ENCODE peak calls at places on chromosome 18, in four cellular contexts. X, Y, F and N are unnamed samples. For H3K9me3 and H3K36me3, the result is how much of the 10 kb centered on the place peaks cover.

GRCh38 chr18:39274535-39274934 is 1708.9 kb upstream of the CELF4 start:
- DNase-seq in X (no peak), Y (no peak), F (no peak), N (no peak)

GRCh38 chr18:48186084-48186798 is 222.9 kb downstream of the ZBTB7C start:
- DNase-seq in X (no peak), Y (no peak), F (peak), N (no peak)

GRCh38 chr18:62918361-62918760 is 203.0 kb downstream of the PHLPP1 start:
- DNase-seq in X (no peak), Y (no peak), F (no peak), N (no peak)

GRCh38 chr18:44681039-44681595 is 429 bp downstream of the SETBP1 start:
- DNase-seq in X (no peak), Y (no peak), F (no peak), N (no peak)

GRCh38 chr18:4369726-4370125 is 85.4 kb downstream of the DLGAP1 start:
- DNase-seq in X (no peak), Y (no peak), F (no peak), N (peak)

GRCh38 chr18:21760321-21760720 is 19.7 kb downstream of the MIB1 start:
- DNase-seq in X (no peak), Y (no peak), F (no peak), N (no peak)

GRCh38 chr18:53408271-53408670 is 816.2 kb downstream of the MBD2 start:
- DNase-seq in X (no peak), Y (no peak), F (no peak), N (no peak)

GRCh38 chr18:41853280-41853679 is 101.8 kb upstream of the PIK3C3 start:
- DNase-seq in X (no peak), Y (no peak), F (no peak), N (peak)

GRCh38 chr18:36634573-36635216 is 194.1 kb downstream of the TPGS2 start:
- DNase-seq in X (no peak), Y (no peak), F (no peak), N (no peak)

GRCh38 chr18:79742076-79742475 is 55.7 kb upstream of the KCNG2 start:
- DNase-seq in X (peak), Y (no peak), F (no peak), N (no peak)

GRCh38 chr18:7516505-7517117 is 50.5 kb upstream of the PTPRM start:
- DNase-seq in X (no peak), Y (no peak), F (no peak), N (no peak)

GRCh38 chr18:42183746-42184145 is 228.7 kb downstream of the PIK3C3 start:
- DNase-seq in X (no peak), Y (no peak), F (no peak), N (no peak)

GRCh38 chr18:63586431-63586830 is 712 bp upstream of the SERPINB13 start:
- DNase-seq in X (no peak), Y (peak), F (no peak), N (no peak)

GRCh38 chr18:74450626-74451025 is 6.5 kb downstream of the DIPK1C start:
- DNase-seq in X (peak), Y (peak), F (no peak), N (no peak)

GRCh38 chr18:77254711-77255110 is 5.1 kb downstream of the GALR1 start:
- DNase-seq in X (no peak), Y (no peak), F (no peak), N (no peak)

GRCh38 chr18:76456823-76457222 is 38.2 kb downstream of the ZNF516 start:
- DNase-seq in X (no peak), Y (no peak), F (no peak), N (no peak)

GRCh38 chr18:74116628-74117554 is 30.7 kb downstream of the FBXO15 start:
- DNase-seq in X (no peak), Y (peak), F (no peak), N (peak)

GRCh38 chr18:63162271-63163014 is 157.1 kb downstream of the BCL2 start:
- DNase-seq in X (no peak), Y (no peak), F (no peak), N (no peak)

GRCh38 chr18:27871731-27872130 is 305.2 kb downstream of the CDH2 start:
- DNase-seq in X (no peak), Y (no peak), F (no peak), N (peak)

GRCh38 chr18:58593930-58594329 is 35.0 kb downstream of the ALPK2 start:
- DNase-seq in X (no peak), Y (no peak), F (no peak), N (no peak)

GRCh38 chr18:48802543-48803428 is 148.0 kb downstream of the SMAD7 start:
- DNase-seq in X (peak), Y (no peak), F (no peak), N (no peak)

GRCh38 chr18:56200381-56200831 is 438.0 kb downstream of the TXNL1 start:
- DNase-seq in X (no peak), Y (no peak), F (no peak), N (no peak)

GRCh38 chr18:36186461-36187137 is 698 bp upstream of the MOCOS start:
- DNase-seq in X (no peak), Y (peak), F (no peak), N (peak)

GRCh38 chr18:59054892-59055291 is 84.8 kb upstream of the SEC11C start:
- DNase-seq in X (peak), Y (no peak), F (no peak), N (no peak)

GRCh38 chr18:25353080-25353479 is 1.1 kb upstream of the ZNF521 start:
- DNase-seq in X (no peak), Y (no peak), F (no peak), N (no peak)

GRCh38 chr18:48022531-48023330 is 92.3 kb upstream of the SMAD2 start:
- DNase-seq in X (peak), Y (peak), F (peak), N (peak)

GRCh38 chr18:27136208-27136535 is 48.9 kb downstream of the CHST9 start:
- DNase-seq in X (no peak), Y (no peak), F (no peak), N (no peak)

GRCh38 chr18:59990121-59990818 is 90.5 kb downstream of the PMAIP1 start:
- DNase-seq in X (no peak), Y (no peak), F (no peak), N (no peak)

GRCh38 chr18:56330381-56331115 is 307.8 kb downstream of the TXNL1 start:
- DNase-seq in X (no peak), Y (no peak), F (no peak), N (no peak)

GRCh38 chr18:61569176-61569892 is 236.1 kb downstream of the CDH20 start:
- DNase-seq in X (peak), Y (no peak), F (no peak), N (no peak)

GRCh38 chr18:3595282-3596273 is 145.6 kb downstream of the TGIF1 start:
- DNase-seq in X (no peak), Y (peak), F (no peak), N (no peak)

GRCh38 chr18:14976736-14977430 is 228.9 kb downstream of the ANKRD30B start:
- DNase-seq in X (no peak), Y (no peak), F (no peak), N (peak)

GRCh38 chr18:29979884-29980283 is 1062.7 kb downstream of the DSC3 start:
- DNase-seq in X (no peak), Y (no peak), F (peak), N (no peak)

GRCh38 chr18:58639751-58640427 is 11.0 kb upstream of the ALPK2 start:
- DNase-seq in X (no peak), Y (no peak), F (no peak), N (peak)

GRCh38 chr18:13137041-13137938 is 81.3 kb upstream of the LDLRAD4 start:
- DNase-seq in X (no peak), Y (peak), F (no peak), N (peak)

GRCh38 chr18:13139885-13140450 is 78.6 kb upstream of the LDLRAD4 start:
- DNase-seq in X (no peak), Y (peak), F (no peak), N (no peak)

GRCh38 chr18:13136689-13137040 is 81.9 kb upstream of the LDLRAD4 start:
- DNase-seq in X (no peak), Y (peak), F (no peak), N (no peak)

GRCh38 chr18:13138822-13139139 is 79.8 kb upstream of the LDLRAD4 start:
- DNase-seq in X (no peak), Y (no peak), F (no peak), N (no peak)

DNA sequence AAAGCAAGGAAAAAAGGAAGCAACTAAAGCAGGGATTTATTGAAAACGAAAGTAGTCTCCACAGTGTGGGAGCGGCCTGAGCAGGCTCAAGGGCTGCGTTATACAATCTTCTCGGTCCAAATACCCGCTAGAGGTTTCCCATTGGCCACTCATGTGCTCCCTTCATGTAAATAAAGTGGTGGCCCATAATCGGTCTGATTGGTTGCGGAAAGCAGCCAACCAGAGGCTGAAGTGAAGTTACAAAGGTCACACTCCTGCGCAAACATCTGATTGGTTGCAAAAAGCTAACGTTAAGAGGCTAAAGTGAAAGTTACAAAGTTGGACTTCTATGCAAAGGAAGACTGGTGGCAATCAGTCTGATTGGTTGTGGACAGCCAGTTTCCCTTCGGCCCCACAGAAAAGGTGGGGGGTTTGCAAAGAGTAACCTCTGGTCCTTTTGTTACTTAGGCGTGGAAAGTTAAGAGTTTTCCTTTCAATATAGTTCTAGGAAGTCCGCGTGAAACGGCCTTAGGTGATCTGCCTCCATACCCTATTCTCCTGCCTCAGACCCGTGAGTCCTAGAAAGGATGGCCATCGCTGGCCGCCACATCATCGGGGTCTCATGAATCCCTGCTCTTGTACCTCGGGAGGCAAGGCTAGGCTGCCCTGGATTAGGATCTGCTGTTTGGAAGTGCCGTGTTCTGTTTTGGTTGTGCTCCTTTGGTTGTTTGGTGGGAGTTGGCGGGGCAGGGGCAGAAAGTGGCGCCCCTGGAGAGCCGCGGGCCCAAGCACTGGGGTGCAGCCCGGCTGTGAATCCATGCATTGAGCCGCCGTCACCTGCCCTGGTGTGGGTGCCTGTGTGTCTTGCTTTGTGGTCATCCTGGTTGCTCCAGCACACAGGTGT is 80.4 kb upstream of the LDLRAD4 start:
- DNase-seq in X (peak), Y (peak), F (no peak), N (peak)
- H3K4me3 ChIP-seq in X (peak), Y (peak), F (no peak), N (peak)

DNA sequence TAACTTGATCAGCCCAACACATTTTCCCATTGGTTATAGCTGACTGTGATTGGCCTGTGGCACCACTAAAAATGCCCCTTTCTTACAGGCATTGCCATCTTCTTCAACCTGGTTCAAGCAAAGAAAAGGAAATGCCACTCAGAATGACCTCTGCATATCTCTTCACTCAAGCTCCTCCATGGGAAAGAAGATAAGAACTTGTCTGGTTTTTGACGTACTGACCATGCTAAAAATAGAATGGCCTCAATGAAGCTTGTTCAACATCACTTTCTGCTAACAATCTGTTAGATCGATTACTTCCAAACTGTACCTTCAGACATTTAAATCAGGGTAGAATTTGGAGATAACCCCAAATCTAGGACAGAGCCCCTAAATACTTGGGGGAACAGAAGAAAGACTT is 109.5 kb downstream of the CABYR start:
- DNase-seq in X (no peak), Y (no peak), F (no peak), N (no peak)
- H3K9me3 ChIP-seq in X (under half), Y (under half), F (under half), N (under half)

DNA sequence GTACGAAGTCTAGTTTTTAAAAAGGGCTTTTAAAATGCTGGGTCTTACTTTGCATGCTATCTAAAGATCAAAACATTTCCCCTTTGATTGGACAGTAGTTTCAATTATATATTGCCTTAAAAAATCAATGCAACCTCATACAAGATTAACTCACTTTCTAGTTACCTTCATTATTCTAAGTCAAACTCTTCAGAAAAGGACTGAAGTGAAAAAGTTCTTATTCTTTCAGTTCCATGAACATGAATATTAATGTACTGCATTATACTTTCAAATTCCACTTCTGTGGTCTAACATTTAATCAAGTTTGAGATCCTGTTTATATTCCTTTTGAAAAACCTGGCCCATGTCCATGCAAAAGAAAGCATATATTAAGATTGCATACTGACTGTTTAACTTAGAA is 11.1 kb upstream of the ENOSF1 start:
- DNase-seq in X (no peak), Y (no peak), F (no peak), N (no peak)
- H3K36me3 ChIP-seq in X (under half), Y (under half), F (under half), N (under half)

GRCh38 chr18:9405130-9405529 is 70.2 kb upstream of the RALBP1 start:
- DNase-seq in X (no peak), Y (no peak), F (no peak), N (no peak)
- H3K4me3 ChIP-seq in X (no peak), Y (no peak), F (no peak), N (no peak)